ENCODE peak calls at places on chromosome 15, in eight cellular contexts. One of them, this sample, is unnamed.

GRCh38 chr15:70299931-70300858 is 202.5 kb upstream of the TLE3 start:
- DNase-seq in stimulated activated CD8-positive, alpha-beta memory T cell treated with anti-CD3 and anti-CD28 coated beads, Interleukin-15, amount 100 ng/mL, for 4 hours: peak
- DNase-seq in HT1080: no peak
- DNase-seq in activated naive CD8-positive, alpha-beta T cell treated with anti-CD3 and anti-CD28 coated beads, Interleukin-2, amount 50 U/mL, for 24 hours: peak
- DNase-seq in T-helper 9 cell: peak
- DNase-seq in activated CD8-positive, alpha-beta memory T cell treated with anti-CD3 and anti-CD28 coated beads for 24 hours: peak
- DNase-seq in GM23338: no peak
- DNase-seq in stimulated activated CD4-positive, alpha-beta T cell treated with anti-CD3 and anti-CD28 coated beads, Interleukin-2, amount 100 ng/mL, for 4 hours: peak
- DNase-seq in this sample: no peak

GRCh38 chr15:25536801-25537310 is 98.0 kb upstream of the UBE3A start:
- DNase-seq in T-helper 9 cell: no peak
- DNase-seq in activated naive CD8-positive, alpha-beta T cell treated with anti-CD3 and anti-CD28 coated beads, Interleukin-2, amount 50 U/mL, for 24 hours: no peak
- DNase-seq in HT1080: no peak
- DNase-seq in stimulated activated CD4-positive, alpha-beta T cell treated with anti-CD3 and anti-CD28 coated beads, Interleukin-2, amount 100 ng/mL, for 4 hours: no peak
- DNase-seq in stimulated activated CD8-positive, alpha-beta memory T cell treated with anti-CD3 and anti-CD28 coated beads, Interleukin-15, amount 100 ng/mL, for 4 hours: no peak
- DNase-seq in GM23338: peak
- DNase-seq in activated CD8-positive, alpha-beta memory T cell treated with anti-CD3 and anti-CD28 coated beads for 24 hours: no peak
- DNase-seq in this sample: no peak

GRCh38 chr15:67834593-67835348 is 5.1 kb downstream of the RNU6-1 start:
- DNase-seq in HT1080: no peak
- DNase-seq in stimulated activated CD4-positive, alpha-beta T cell treated with anti-CD3 and anti-CD28 coated beads, Interleukin-2, amount 100 ng/mL, for 4 hours: no peak
- DNase-seq in GM23338: peak
- DNase-seq in T-helper 9 cell: no peak
- DNase-seq in activated CD8-positive, alpha-beta memory T cell treated with anti-CD3 and anti-CD28 coated beads for 24 hours: peak
- DNase-seq in activated naive CD8-positive, alpha-beta T cell treated with anti-CD3 and anti-CD28 coated beads, Interleukin-2, amount 50 U/mL, for 24 hours: no peak
- DNase-seq in stimulated activated CD8-positive, alpha-beta memory T cell treated with anti-CD3 and anti-CD28 coated beads, Interleukin-15, amount 100 ng/mL, for 4 hours: no peak
- DNase-seq in this sample: no peak

GRCh38 chr15:27179789-27180188 is 208.8 kb downstream of the GABRG3 start:
- DNase-seq in T-helper 9 cell: no peak
- DNase-seq in activated naive CD8-positive, alpha-beta T cell treated with anti-CD3 and anti-CD28 coated beads, Interleukin-2, amount 50 U/mL, for 24 hours: no peak
- DNase-seq in activated CD8-positive, alpha-beta memory T cell treated with anti-CD3 and anti-CD28 coated beads for 24 hours: no peak
- DNase-seq in HT1080: no peak
- DNase-seq in stimulated activated CD8-positive, alpha-beta memory T cell treated with anti-CD3 and anti-CD28 coated beads, Interleukin-15, amount 100 ng/mL, for 4 hours: no peak
- DNase-seq in GM23338: no peak
- DNase-seq in stimulated activated CD4-positive, alpha-beta T cell treated with anti-CD3 and anti-CD28 coated beads, Interleukin-2, amount 100 ng/mL, for 4 hours: no peak
- DNase-seq in this sample: no peak

GRCh38 chr15:25641762-25642161 is 202.9 kb upstream of the UBE3A start:
- DNase-seq in activated CD8-positive, alpha-beta memory T cell treated with anti-CD3 and anti-CD28 coated beads for 24 hours: no peak
- DNase-seq in activated naive CD8-positive, alpha-beta T cell treated with anti-CD3 and anti-CD28 coated beads, Interleukin-2, amount 50 U/mL, for 24 hours: no peak
- DNase-seq in HT1080: no peak
- DNase-seq in GM23338: no peak
- DNase-seq in stimulated activated CD4-positive, alpha-beta T cell treated with anti-CD3 and anti-CD28 coated beads, Interleukin-2, amount 100 ng/mL, for 4 hours: no peak
- DNase-seq in T-helper 9 cell: no peak
- DNase-seq in stimulated activated CD8-positive, alpha-beta memory T cell treated with anti-CD3 and anti-CD28 coated beads, Interleukin-15, amount 100 ng/mL, for 4 hours: no peak
- DNase-seq in this sample: no peak

GRCh38 chr15:39124925-39125625 is 455.8 kb upstream of the THBS1 start:
- DNase-seq in activated naive CD8-positive, alpha-beta T cell treated with anti-CD3 and anti-CD28 coated beads, Interleukin-2, amount 50 U/mL, for 24 hours: no peak
- DNase-seq in HT1080: peak
- DNase-seq in T-helper 9 cell: no peak
- DNase-seq in stimulated activated CD4-positive, alpha-beta T cell treated with anti-CD3 and anti-CD28 coated beads, Interleukin-2, amount 100 ng/mL, for 4 hours: no peak
- DNase-seq in GM23338: no peak
- DNase-seq in activated CD8-positive, alpha-beta memory T cell treated with anti-CD3 and anti-CD28 coated beads for 24 hours: no peak
- DNase-seq in stimulated activated CD8-positive, alpha-beta memory T cell treated with anti-CD3 and anti-CD28 coated beads, Interleukin-15, amount 100 ng/mL, for 4 hours: no peak
- DNase-seq in this sample: no peak

GRCh38 chr15:39756806-39757522 is 25.7 kb downstream of the FSIP1 start:
- DNase-seq in activated CD8-positive, alpha-beta memory T cell treated with anti-CD3 and anti-CD28 coated beads for 24 hours: no peak
- DNase-seq in T-helper 9 cell: no peak
- DNase-seq in stimulated activated CD4-positive, alpha-beta T cell treated with anti-CD3 and anti-CD28 coated beads, Interleukin-2, amount 100 ng/mL, for 4 hours: no peak
- DNase-seq in GM23338: peak
- DNase-seq in HT1080: peak
- DNase-seq in activated naive CD8-positive, alpha-beta T cell treated with anti-CD3 and anti-CD28 coated beads, Interleukin-2, amount 50 U/mL, for 24 hours: no peak
- DNase-seq in stimulated activated CD8-positive, alpha-beta memory T cell treated with anti-CD3 and anti-CD28 coated beads, Interleukin-15, amount 100 ng/mL, for 4 hours: no peak
- DNase-seq in this sample: peak

GRCh38 chr15:89105147-89105546 is 16.9 kb downstream of the ABHD2 start:
- DNase-seq in GM23338: no peak
- DNase-seq in activated CD8-positive, alpha-beta memory T cell treated with anti-CD3 and anti-CD28 coated beads for 24 hours: no peak
- DNase-seq in HT1080: peak
- DNase-seq in stimulated activated CD4-positive, alpha-beta T cell treated with anti-CD3 and anti-CD28 coated beads, Interleukin-2, amount 100 ng/mL, for 4 hours: no peak
- DNase-seq in T-helper 9 cell: no peak
- DNase-seq in stimulated activated CD8-positive, alpha-beta memory T cell treated with anti-CD3 and anti-CD28 coated beads, Interleukin-15, amount 100 ng/mL, for 4 hours: no peak
- DNase-seq in activated naive CD8-positive, alpha-beta T cell treated with anti-CD3 and anti-CD28 coated beads, Interleukin-2, amount 50 U/mL, for 24 hours: no peak
- DNase-seq in this sample: no peak

GRCh38 chr15:61724276-61724939 is 335.8 kb downstream of the VPS13C start:
- DNase-seq in activated CD8-positive, alpha-beta memory T cell treated with anti-CD3 and anti-CD28 coated beads for 24 hours: no peak
- DNase-seq in stimulated activated CD4-positive, alpha-beta T cell treated with anti-CD3 and anti-CD28 coated beads, Interleukin-2, amount 100 ng/mL, for 4 hours: no peak
- DNase-seq in HT1080: no peak
- DNase-seq in T-helper 9 cell: no peak
- DNase-seq in GM23338: no peak
- DNase-seq in stimulated activated CD8-positive, alpha-beta memory T cell treated with anti-CD3 and anti-CD28 coated beads, Interleukin-15, amount 100 ng/mL, for 4 hours: no peak
- DNase-seq in activated naive CD8-positive, alpha-beta T cell treated with anti-CD3 and anti-CD28 coated beads, Interleukin-2, amount 50 U/mL, for 24 hours: no peak
- DNase-seq in this sample: no peak

GRCh38 chr15:51706347-51706746 is 25.0 kb downstream of the SCG3 start:
- DNase-seq in HT1080: no peak
- DNase-seq in stimulated activated CD4-positive, alpha-beta T cell treated with anti-CD3 and anti-CD28 coated beads, Interleukin-2, amount 100 ng/mL, for 4 hours: no peak
- DNase-seq in activated naive CD8-positive, alpha-beta T cell treated with anti-CD3 and anti-CD28 coated beads, Interleukin-2, amount 50 U/mL, for 24 hours: no peak
- DNase-seq in activated CD8-positive, alpha-beta memory T cell treated with anti-CD3 and anti-CD28 coated beads for 24 hours: no peak
- DNase-seq in T-helper 9 cell: no peak
- DNase-seq in stimulated activated CD8-positive, alpha-beta memory T cell treated with anti-CD3 and anti-CD28 coated beads, Interleukin-15, amount 100 ng/mL, for 4 hours: no peak
- DNase-seq in GM23338: no peak
- DNase-seq in this sample: no peak

GRCh38 chr15:98755138-98755537 is 106.8 kb downstream of the IGF1R start:
- DNase-seq in activated CD8-positive, alpha-beta memory T cell treated with anti-CD3 and anti-CD28 coated beads for 24 hours: no peak
- DNase-seq in stimulated activated CD8-positive, alpha-beta memory T cell treated with anti-CD3 and anti-CD28 coated beads, Interleukin-15, amount 100 ng/mL, for 4 hours: no peak
- DNase-seq in HT1080: peak
- DNase-seq in GM23338: no peak
- DNase-seq in activated naive CD8-positive, alpha-beta T cell treated with anti-CD3 and anti-CD28 coated beads, Interleukin-2, amount 50 U/mL, for 24 hours: no peak
- DNase-seq in T-helper 9 cell: no peak
- DNase-seq in stimulated activated CD4-positive, alpha-beta T cell treated with anti-CD3 and anti-CD28 coated beads, Interleukin-2, amount 100 ng/mL, for 4 hours: no peak
- DNase-seq in this sample: no peak

GRCh38 chr15:75590239-75590638 is 11.1 kb upstream of the PTPN9 start:
- DNase-seq in activated CD8-positive, alpha-beta memory T cell treated with anti-CD3 and anti-CD28 coated beads for 24 hours: no peak
- DNase-seq in activated naive CD8-positive, alpha-beta T cell treated with anti-CD3 and anti-CD28 coated beads, Interleukin-2, amount 50 U/mL, for 24 hours: no peak
- DNase-seq in HT1080: no peak
- DNase-seq in stimulated activated CD4-positive, alpha-beta T cell treated with anti-CD3 and anti-CD28 coated beads, Interleukin-2, amount 100 ng/mL, for 4 hours: no peak
- DNase-seq in stimulated activated CD8-positive, alpha-beta memory T cell treated with anti-CD3 and anti-CD28 coated beads, Interleukin-15, amount 100 ng/mL, for 4 hours: no peak
- DNase-seq in T-helper 9 cell: no peak
- DNase-seq in GM23338: no peak
- DNase-seq in this sample: no peak

GRCh38 chr15:41809526-41810220 is 18.2 kb upstream of the JMJD7 start:
- DNase-seq in activated CD8-positive, alpha-beta memory T cell treated with anti-CD3 and anti-CD28 coated beads for 24 hours: no peak
- DNase-seq in activated naive CD8-positive, alpha-beta T cell treated with anti-CD3 and anti-CD28 coated beads, Interleukin-2, amount 50 U/mL, for 24 hours: no peak
- DNase-seq in stimulated activated CD8-positive, alpha-beta memory T cell treated with anti-CD3 and anti-CD28 coated beads, Interleukin-15, amount 100 ng/mL, for 4 hours: no peak
- DNase-seq in HT1080: no peak
- DNase-seq in T-helper 9 cell: no peak
- DNase-seq in GM23338: no peak
- DNase-seq in stimulated activated CD4-positive, alpha-beta T cell treated with anti-CD3 and anti-CD28 coated beads, Interleukin-2, amount 100 ng/mL, for 4 hours: no peak
- DNase-seq in this sample: no peak

GRCh38 chr15:78067328-78068241 is 9.9 kb downstream of the TBC1D2B start:
- DNase-seq in HT1080: no peak
- DNase-seq in GM23338: no peak
- DNase-seq in T-helper 9 cell: no peak
- DNase-seq in activated naive CD8-positive, alpha-beta T cell treated with anti-CD3 and anti-CD28 coated beads, Interleukin-2, amount 50 U/mL, for 24 hours: no peak
- DNase-seq in stimulated activated CD8-positive, alpha-beta memory T cell treated with anti-CD3 and anti-CD28 coated beads, Interleukin-15, amount 100 ng/mL, for 4 hours: no peak
- DNase-seq in stimulated activated CD4-positive, alpha-beta T cell treated with anti-CD3 and anti-CD28 coated beads, Interleukin-2, amount 100 ng/mL, for 4 hours: no peak
- DNase-seq in activated CD8-positive, alpha-beta memory T cell treated with anti-CD3 and anti-CD28 coated beads for 24 hours: no peak
- DNase-seq in this sample: peak

This sample was measured in MV-4-11.